ENCODE peak calls at places on chromosomes 2 and 18, in six cellular contexts. One of them, this sample, is unnamed.

GRCh38 chr2:111167238-111168162 is 46.8 kb downstream of the BCL2L11 start:
- DNase-seq in pancreas: no peak
- DNase-seq in neural progenitor cell: no peak
- DNase-seq in heart right ventricle: no peak
- DNase-seq in cardiac muscle cell: no peak
- DNase-seq in A549: no peak
- DNase-seq in this sample: no peak

GRCh38 chr18:1513519-1513918 is 608.8 kb downstream of the ADCYAP1 start:
- DNase-seq in pancreas: no peak
- DNase-seq in neural progenitor cell: no peak
- DNase-seq in heart right ventricle: no peak
- DNase-seq in cardiac muscle cell: no peak
- DNase-seq in A549: no peak
- DNase-seq in this sample: no peak

GRCh38 chr18:49055787-49056186 is 105.0 kb upstream of the SMAD7 start:
- DNase-seq in pancreas: no peak
- DNase-seq in neural progenitor cell: no peak
- DNase-seq in heart right ventricle: peak
- DNase-seq in cardiac muscle cell: no peak
- DNase-seq in A549: no peak
- DNase-seq in this sample: peak

GRCh38 chr2:232652505-232652851 is 19.1 kb downstream of the EFHD1 start:
- DNase-seq in pancreas: no peak
- DNase-seq in neural progenitor cell: peak
- DNase-seq in heart right ventricle: no peak
- DNase-seq in cardiac muscle cell: no peak
- DNase-seq in A549: no peak
- DNase-seq in this sample: no peak

GRCh38 chr18:48955528-48956261 is 4.9 kb upstream of the SMAD7 start:
- DNase-seq in pancreas: peak
- DNase-seq in neural progenitor cell: peak
- DNase-seq in heart right ventricle: peak
- DNase-seq in cardiac muscle cell: no peak
- DNase-seq in A549: no peak
- DNase-seq in this sample: peak

GRCh38 chr18:48193521-48194251 is 215.5 kb downstream of the ZBTB7C start:
- DNase-seq in pancreas: no peak
- DNase-seq in neural progenitor cell: no peak
- DNase-seq in heart right ventricle: peak
- DNase-seq in cardiac muscle cell: peak
- DNase-seq in A549: no peak
- DNase-seq in this sample: no peak

GRCh38 chr18:33697498-33697897 is 119.5 kb downstream of the ASXL3 start:
- DNase-seq in pancreas: no peak
- DNase-seq in neural progenitor cell: no peak
- DNase-seq in heart right ventricle: no peak
- DNase-seq in cardiac muscle cell: no peak
- DNase-seq in A549: no peak
- DNase-seq in this sample: no peak

GRCh38 chr2:239942090-239942489 is 83.1 kb downstream of the NDUFA10 start:
- DNase-seq in pancreas: peak
- DNase-seq in neural progenitor cell: no peak
- DNase-seq in heart right ventricle: no peak
- DNase-seq in cardiac muscle cell: no peak
- DNase-seq in A549: no peak
- DNase-seq in this sample: no peak

GRCh38 chr2:12717988-12718661 is 1.4 kb downstream of the TRIB2 start:
- DNase-seq in pancreas: no peak
- DNase-seq in neural progenitor cell: peak
- DNase-seq in heart right ventricle: no peak
- DNase-seq in cardiac muscle cell: peak
- DNase-seq in A549: no peak
- DNase-seq in this sample: peak

GRCh38 chr2:37874470-37874869 is 50.6 kb upstream of the RMDN2 start:
- DNase-seq in pancreas: no peak
- DNase-seq in neural progenitor cell: no peak
- DNase-seq in heart right ventricle: no peak
- DNase-seq in cardiac muscle cell: no peak
- DNase-seq in A549: no peak
- DNase-seq in this sample: no peak

GRCh38 chr2:156379069-156379468 is 46.5 kb upstream of the NR4A2 start:
- DNase-seq in pancreas: no peak
- DNase-seq in neural progenitor cell: no peak
- DNase-seq in heart right ventricle: no peak
- DNase-seq in cardiac muscle cell: no peak
- DNase-seq in A549: no peak
- DNase-seq in this sample: no peak

GRCh38 chr2:224429441-224429810 is 27.5 kb upstream of the FAM124B start:
- DNase-seq in pancreas: no peak
- DNase-seq in neural progenitor cell: no peak
- DNase-seq in heart right ventricle: no peak
- DNase-seq in cardiac muscle cell: no peak
- DNase-seq in A549: no peak
- DNase-seq in this sample: no peak

GRCh38 chr2:141041281-141041680 is 1089.5 kb downstream of the LRP1B start:
- DNase-seq in pancreas: no peak
- DNase-seq in neural progenitor cell: no peak
- DNase-seq in heart right ventricle: no peak
- DNase-seq in cardiac muscle cell: no peak
- DNase-seq in A549: no peak
- DNase-seq in this sample: no peak

GRCh38 chr2:218643751-218644310 is 15.6 kb downstream of the ZNF142 start:
- DNase-seq in pancreas: no peak
- DNase-seq in neural progenitor cell: no peak
- DNase-seq in heart right ventricle: no peak
- DNase-seq in cardiac muscle cell: no peak
- DNase-seq in A549: no peak
- DNase-seq in this sample: no peak

GRCh38 chr2:113876503-113877387 is 13.1 kb upstream of the ACTR3 start:
- DNase-seq in pancreas: peak
- DNase-seq in neural progenitor cell: no peak
- DNase-seq in heart right ventricle: peak
- DNase-seq in cardiac muscle cell: no peak
- DNase-seq in A549: no peak
- DNase-seq in this sample: no peak

GRCh38 chr2:72115361-72116080 is 32.1 kb downstream of the CYP26B1 start:
- DNase-seq in pancreas: no peak
- DNase-seq in neural progenitor cell: no peak
- DNase-seq in heart right ventricle: no peak
- DNase-seq in cardiac muscle cell: no peak
- DNase-seq in A549: peak
- DNase-seq in this sample: peak
- H3K4me3 ChIP-seq in pancreas: no peak
- H3K4me3 ChIP-seq in neural progenitor cell: no peak
- H3K4me3 ChIP-seq in heart right ventricle: no peak
- H3K4me3 ChIP-seq in cardiac muscle cell: no peak
- H3K4me3 ChIP-seq in A549: peak
- H3K4me3 ChIP-seq in this sample: no peak

GRCh38 chr18:63578357-63578958 is 8.7 kb upstream of the SERPINB13 start:
- DNase-seq in pancreas: no peak
- DNase-seq in neural progenitor cell: peak
- DNase-seq in heart right ventricle: no peak
- DNase-seq in cardiac muscle cell: peak
- DNase-seq in A549: peak
- DNase-seq in this sample: peak
- TF ChIP-seq CTCF in pancreas: peak
- TF ChIP-seq CTCF in neural progenitor cell: peak
- TF ChIP-seq CTCF in heart right ventricle: peak
- TF ChIP-seq CTCF in cardiac muscle cell: peak
- TF ChIP-seq CTCF in A549: peak
- TF ChIP-seq CTCF in this sample: peak

GRCh38 chr2:97724946-97725688 is 11.7 kb downstream of the ZAP70 start:
- DNase-seq in pancreas: no peak
- DNase-seq in neural progenitor cell: no peak
- DNase-seq in heart right ventricle: no peak
- DNase-seq in cardiac muscle cell: no peak
- DNase-seq in A549: no peak
- DNase-seq in this sample: no peak

GRCh38 chr2:97722227-97722626 is 8.9 kb downstream of the ZAP70 start:
- DNase-seq in pancreas: no peak
- DNase-seq in neural progenitor cell: no peak
- DNase-seq in heart right ventricle: no peak
- DNase-seq in cardiac muscle cell: peak
- DNase-seq in A549: no peak
- DNase-seq in this sample: no peak

GRCh38 chr2:97724501-97724900 is 11.1 kb downstream of the ZAP70 start:
- DNase-seq in pancreas: no peak
- DNase-seq in neural progenitor cell: no peak
- DNase-seq in heart right ventricle: no peak
- DNase-seq in cardiac muscle cell: no peak
- DNase-seq in A549: no peak
- DNase-seq in this sample: no peak

GRCh38 chr2:97724073-97724410 is 10.7 kb downstream of the ZAP70 start:
- DNase-seq in pancreas: peak
- DNase-seq in neural progenitor cell: no peak
- DNase-seq in heart right ventricle: no peak
- DNase-seq in cardiac muscle cell: no peak
- DNase-seq in A549: no peak
- DNase-seq in this sample: no peak

GRCh38 chr2:97723156-97724072 is 10.0 kb downstream of the ZAP70 start:
- DNase-seq in pancreas: no peak
- DNase-seq in neural progenitor cell: no peak
- DNase-seq in heart right ventricle: no peak
- DNase-seq in cardiac muscle cell: no peak
- DNase-seq in A549: no peak
- DNase-seq in this sample: no peak
- H3K4me3 ChIP-seq in pancreas: no peak
- H3K4me3 ChIP-seq in neural progenitor cell: no peak
- H3K4me3 ChIP-seq in heart right ventricle: no peak
- H3K4me3 ChIP-seq in cardiac muscle cell: no peak
- H3K4me3 ChIP-seq in A549: no peak
- H3K4me3 ChIP-seq in this sample: no peak

GRCh38 chr18:55400590-55401274 is 187.3 kb downstream of the TCF4 start:
- DNase-seq in pancreas: no peak
- DNase-seq in neural progenitor cell: no peak
- DNase-seq in heart right ventricle: no peak
- DNase-seq in cardiac muscle cell: no peak
- DNase-seq in A549: no peak
- DNase-seq in this sample: peak

GRCh38 chr18:55395811-55396210 is 192.2 kb downstream of the TCF4 start:
- DNase-seq in pancreas: no peak
- DNase-seq in neural progenitor cell: no peak
- DNase-seq in heart right ventricle: no peak
- DNase-seq in cardiac muscle cell: no peak
- DNase-seq in A549: no peak
- DNase-seq in this sample: no peak

GRCh38 chr18:55396267-55396905 is 191.6 kb downstream of the TCF4 start:
- DNase-seq in pancreas: no peak
- DNase-seq in neural progenitor cell: no peak
- DNase-seq in heart right ventricle: no peak
- DNase-seq in cardiac muscle cell: no peak
- DNase-seq in A549: no peak
- DNase-seq in this sample: no peak

GRCh38 chr18:55398858-55399257 is 189.1 kb downstream of the TCF4 start:
- DNase-seq in pancreas: no peak
- DNase-seq in neural progenitor cell: no peak
- DNase-seq in heart right ventricle: no peak
- DNase-seq in cardiac muscle cell: no peak
- DNase-seq in A549: no peak
- DNase-seq in this sample: peak

DNA sequence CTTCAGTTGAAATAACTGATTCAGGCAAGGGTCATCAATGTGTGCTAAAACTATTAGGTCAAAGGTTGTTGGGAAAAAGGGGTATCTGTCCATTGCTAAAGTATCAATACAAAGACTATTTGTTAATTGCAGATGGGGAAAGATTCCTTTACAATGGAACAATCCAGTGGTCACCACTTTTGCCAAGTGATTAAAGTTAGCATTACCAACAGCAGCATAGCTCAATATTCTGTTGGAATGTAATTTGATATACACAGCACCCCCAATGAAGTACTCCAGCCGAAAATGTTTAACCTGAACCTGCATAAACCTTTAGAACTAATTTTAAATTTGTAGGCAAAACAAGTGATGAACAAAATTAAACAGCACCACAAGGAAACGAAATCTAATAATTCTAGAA is 191.0 kb downstream of the TCF4 start:
- DNase-seq in pancreas: no peak
- DNase-seq in neural progenitor cell: no peak
- DNase-seq in heart right ventricle: no peak
- DNase-seq in cardiac muscle cell: no peak
- DNase-seq in A549: no peak
- DNase-seq in this sample: peak
- TF ChIP-seq CTCF in pancreas: no peak
- TF ChIP-seq CTCF in neural progenitor cell: no peak
- TF ChIP-seq CTCF in heart right ventricle: no peak
- TF ChIP-seq CTCF in cardiac muscle cell: no peak
- TF ChIP-seq CTCF in A549: no peak
- TF ChIP-seq CTCF in this sample: no peak

This sample was measured in fibroblast of the aortic adventitia.